ENCODE peak calls at places on chromosomes 3 and 15, in four cellular contexts. One of them, this sample, is unnamed.

GRCh38 chr15:32919749-32920414 is 202.1 kb downstream of the GREM1 start:
- DNase-seq in HepG2: no peak
- DNase-seq in GM12878: no peak
- DNase-seq in K562: no peak
- DNase-seq in this sample: no peak

GRCh38 chr3:16060945-16061344 is 113.5 kb upstream of the GALNT15 start:
- DNase-seq in HepG2: no peak
- DNase-seq in GM12878: no peak
- DNase-seq in K562: no peak
- DNase-seq in this sample: no peak

GRCh38 chr3:111895079-111895478 is 36.0 kb downstream of the PHLDB2 start:
- DNase-seq in HepG2: peak; percentile 16
- DNase-seq in GM12878: no peak
- DNase-seq in K562: no peak
- DNase-seq in this sample: no peak

GRCh38 chr3:146250449-146251382 is at the start of gene PLSCR4:
- DNase-seq in HepG2: no peak
- DNase-seq in GM12878: no peak
- DNase-seq in K562: peak; percentile 56
- DNase-seq in this sample: no peak

GRCh38 chr3:179682681-179683080 is 29.8 kb downstream of the USP13 start:
- DNase-seq in HepG2: no peak
- DNase-seq in GM12878: no peak
- DNase-seq in K562: no peak
- DNase-seq in this sample: no peak

GRCh38 chr15:45023659-45024320 is 795 bp downstream of the SORD start:
- DNase-seq in HepG2: no peak
- DNase-seq in GM12878: no peak
- DNase-seq in K562: no peak
- DNase-seq in this sample: no peak

GRCh38 chr15:71117906-71118305 is 2.6 kb downstream of the THSD4 start:
- DNase-seq in HepG2: no peak
- DNase-seq in GM12878: no peak
- DNase-seq in K562: no peak
- DNase-seq in this sample: no peak

GRCh38 chr15:56765252-56765651 is 31.9 kb upstream of the ZNF280D start:
- DNase-seq in HepG2: no peak
- DNase-seq in GM12878: no peak
- DNase-seq in K562: no peak
- DNase-seq in this sample: no peak

GRCh38 chr3:132535575-132536441 is 61.3 kb upstream of the ACKR4 start:
- DNase-seq in HepG2: peak; percentile 69
- DNase-seq in GM12878: peak; percentile 8
- DNase-seq in K562: peak; percentile 50
- DNase-seq in this sample: peak; percentile 17

GRCh38 chr3:149020839-149021252 is 29.5 kb downstream of the GYG1 start:
- DNase-seq in HepG2: no peak
- DNase-seq in GM12878: no peak
- DNase-seq in K562: no peak
- DNase-seq in this sample: no peak

GRCh38 chr3:172292422-172292821 is 155.8 kb downstream of the GHSR start:
- DNase-seq in HepG2: no peak
- DNase-seq in GM12878: no peak
- DNase-seq in K562: no peak
- DNase-seq in this sample: no peak

GRCh38 chr3:9721015-9721697 is 10.4 kb upstream of the BRPF1 start:
- DNase-seq in HepG2: no peak
- DNase-seq in GM12878: no peak
- DNase-seq in K562: no peak
- DNase-seq in this sample: no peak
- TF ChIP-seq BRCA1 in HepG2: no peak
- TF ChIP-seq BRCA1 in GM12878: no peak
- TF ChIP-seq BRCA1 in K562: no peak
- TF ChIP-seq BRCA1 in this sample: no peak

GRCh38 chr15:66515901-66516322 is 10.8 kb downstream of the ZWILCH start:
- DNase-seq in HepG2: no peak
- DNase-seq in GM12878: no peak
- DNase-seq in K562: no peak
- DNase-seq in this sample: no peak
- TF ChIP-seq BRCA1 in HepG2: no peak
- TF ChIP-seq BRCA1 in GM12878: no peak
- TF ChIP-seq BRCA1 in K562: no peak
- TF ChIP-seq BRCA1 in this sample: no peak

GRCh38 chr3:194607592-194608386 is 25.4 kb downstream of the TMEM44 start:
- DNase-seq in HepG2: no peak
- DNase-seq in GM12878: no peak
- DNase-seq in K562: no peak
- DNase-seq in this sample: no peak

GRCh38 chr3:194608981-194609380 is 24.2 kb downstream of the TMEM44 start:
- DNase-seq in HepG2: no peak
- DNase-seq in GM12878: no peak
- DNase-seq in K562: no peak
- DNase-seq in this sample: no peak

GRCh38 chr3:194604837-194605236 is 28.4 kb downstream of the TMEM44 start:
- DNase-seq in HepG2: no peak
- DNase-seq in GM12878: no peak
- DNase-seq in K562: peak; percentile 27
- DNase-seq in this sample: no peak

GRCh38 chr3:194606163-194606562 is 27.1 kb downstream of the TMEM44 start:
- DNase-seq in HepG2: no peak
- DNase-seq in GM12878: no peak
- DNase-seq in K562: no peak
- DNase-seq in this sample: no peak

DNA sequence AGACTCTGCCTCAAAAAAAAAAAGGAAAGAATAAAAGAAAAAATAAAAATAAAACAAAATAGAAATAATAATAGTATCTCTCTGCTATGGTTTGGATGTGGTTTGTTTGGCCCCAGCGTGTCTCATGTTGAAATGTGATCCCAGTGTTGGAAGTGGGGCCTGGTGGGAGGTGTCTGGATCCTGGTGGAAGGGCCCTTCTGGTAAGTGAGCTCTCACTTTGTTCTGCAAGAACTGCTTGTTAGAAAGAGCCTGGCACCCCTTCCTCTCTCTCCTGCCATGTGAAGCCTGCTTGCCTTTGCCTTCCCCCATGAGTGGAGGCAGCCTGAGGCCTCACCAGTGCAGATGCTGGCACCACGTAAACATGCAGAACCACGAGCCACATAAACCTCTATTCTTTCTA is 26.3 kb downstream of the TMEM44 start:
- DNase-seq in HepG2: no peak
- DNase-seq in GM12878: no peak
- DNase-seq in K562: no peak
- DNase-seq in this sample: no peak
- TF ChIP-seq BRCA1 in HepG2: no peak
- TF ChIP-seq BRCA1 in GM12878: no peak
- TF ChIP-seq BRCA1 in K562: no peak
- TF ChIP-seq BRCA1 in this sample: no peak

DNA sequence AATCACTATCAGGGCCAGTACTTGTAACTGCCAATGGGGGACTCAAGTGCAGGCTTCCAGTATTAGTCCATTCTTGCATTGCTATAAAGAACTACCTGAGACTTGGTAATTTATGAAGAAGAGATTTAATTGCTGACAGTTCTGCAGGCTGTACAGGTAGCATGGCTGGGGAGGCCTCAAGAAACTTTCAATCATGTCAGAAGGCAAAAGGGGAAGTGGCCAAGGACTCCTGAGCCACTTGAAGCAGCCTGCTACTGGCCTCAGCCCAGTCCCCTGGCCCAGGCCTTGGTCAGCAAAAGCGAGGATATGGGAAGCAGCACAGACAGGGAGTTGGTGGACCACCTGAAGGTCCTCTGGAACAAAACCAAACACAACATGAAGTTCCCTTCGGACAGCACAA is 29.2 kb upstream of the OR5K1 start:
- DNase-seq in HepG2: no peak
- DNase-seq in GM12878: no peak
- DNase-seq in K562: no peak
- DNase-seq in this sample: no peak
- TF ChIP-seq BRCA1 in HepG2: no peak
- TF ChIP-seq BRCA1 in GM12878: no peak
- TF ChIP-seq BRCA1 in K562: no peak
- TF ChIP-seq BRCA1 in this sample: no peak

DNA sequence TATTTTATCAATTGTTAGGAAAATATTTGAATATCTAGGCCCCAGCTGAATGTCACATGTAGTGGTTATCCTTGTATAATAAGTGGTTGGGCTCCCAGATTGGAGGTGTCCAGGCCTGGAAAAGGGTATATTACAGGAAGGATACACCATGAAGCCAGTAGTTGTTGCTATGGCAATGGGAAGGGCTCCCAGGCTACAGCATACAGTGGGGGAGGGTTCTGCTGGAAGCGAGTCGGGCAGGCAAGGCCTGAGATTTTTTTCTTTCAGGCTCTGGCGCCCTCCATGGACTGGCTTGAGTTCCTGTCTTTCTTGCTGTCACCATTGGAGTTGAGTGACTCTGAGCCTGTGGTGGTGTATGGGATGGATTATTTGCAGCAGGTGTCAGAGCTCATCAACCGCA is 8.9 kb downstream of the ECE2 start:
- DNase-seq in HepG2: peak; percentile 58
- DNase-seq in GM12878: no peak
- DNase-seq in K562: peak; percentile 76
- DNase-seq in this sample: peak; percentile 70
- TF ChIP-seq BRCA1 in HepG2: no peak
- TF ChIP-seq BRCA1 in GM12878: no peak
- TF ChIP-seq BRCA1 in K562: no peak
- TF ChIP-seq BRCA1 in this sample: no peak

GRCh38 chr3:54951405-54951804 is 23.5 kb upstream of the LRTM1 start:
- DNase-seq in HepG2: peak; percentile 3
- DNase-seq in GM12878: no peak
- DNase-seq in K562: peak; percentile 7
- DNase-seq in this sample: peak; percentile 49
- TF ChIP-seq BRCA1 in HepG2: no peak
- TF ChIP-seq BRCA1 in GM12878: no peak
- TF ChIP-seq BRCA1 in K562: no peak
- TF ChIP-seq BRCA1 in this sample: no peak

GRCh38 chr15:42156266-42156922 is at the start of gene PLA2G4F:
- DNase-seq in HepG2: no peak
- DNase-seq in GM12878: no peak
- DNase-seq in K562: no peak
- DNase-seq in this sample: no peak
- TF ChIP-seq BRCA1 in HepG2: no peak
- TF ChIP-seq BRCA1 in GM12878: no peak
- TF ChIP-seq BRCA1 in K562: no peak
- TF ChIP-seq BRCA1 in this sample: no peak

This sample was measured in H1.